ENCODE peak calls at places on chromosomes 3 and 15, in ten cellular contexts. F, U, R, J, G, P, B, D, Q and O are unnamed samples.

GRCh38 chr3:43153189-43154083 is 47.6 kb upstream of the POMGNT2 start:
- DNase-seq in F (peak), U (no peak), R (no peak), J (no peak), G (no peak), P (peak), B (peak), D (no peak), Q (peak), O (no peak)

GRCh38 chr15:85306946-85307686 is 73.3 kb upstream of the AKAP13 start:
- DNase-seq in F (no peak), U (no peak), R (no peak), J (no peak), G (no peak), P (no peak), B (no peak), D (no peak), Q (peak), O (no peak)

GRCh38 chr3:40546811-40547210 is 22.1 kb downstream of the ZNF621 start:
- DNase-seq in F (no peak), U (no peak), R (no peak), J (no peak), G (no peak), P (no peak), B (peak), D (no peak), Q (no peak), O (no peak)

GRCh38 chr3:156142649-156143048 is 22.3 kb downstream of the KCNAB1 start:
- DNase-seq in F (no peak), U (no peak), R (no peak), J (no peak), G (no peak), P (no peak), B (no peak), D (no peak), Q (no peak), O (no peak)

GRCh38 chr3:179672918-179673317 is 20.1 kb downstream of the USP13 start:
- DNase-seq in F (no peak), U (no peak), R (no peak), J (no peak), G (no peak), P (no peak), B (no peak), D (no peak), Q (peak), O (no peak)

GRCh38 chr3:136385457-136385856 is 135.3 kb downstream of the PCCB start:
- DNase-seq in F (no peak), U (no peak), R (no peak), J (peak), G (no peak), P (no peak), B (no peak), D (no peak), Q (no peak), O (no peak)

GRCh38 chr3:189626286-189626685 is 4.9 kb upstream of the TP63 start:
- DNase-seq in F (no peak), U (no peak), R (no peak), J (no peak), G (no peak), P (no peak), B (no peak), D (no peak), Q (no peak), O (no peak)

GRCh38 chr15:51874751-51875644 is 45.5 kb downstream of the TMOD3 start:
- DNase-seq in F (no peak), U (no peak), R (no peak), J (no peak), G (no peak), P (no peak), B (no peak), D (no peak), Q (no peak), O (no peak)

GRCh38 chr15:89460048-89460447 is 36.3 kb downstream of the RHCG start:
- DNase-seq in F (no peak), U (no peak), R (no peak), J (no peak), G (no peak), P (no peak), B (no peak), D (no peak), Q (no peak), O (no peak)

GRCh38 chr3:51173518-51174271 is 211.4 kb upstream of the MANF start:
- DNase-seq in F (no peak), U (no peak), R (no peak), J (no peak), G (no peak), P (no peak), B (no peak), D (no peak), Q (no peak), O (no peak)

GRCh38 chr3:45123841-45124269 is 22.3 kb downstream of the CDCP1 start:
- DNase-seq in F (no peak), U (no peak), R (no peak), J (no peak), G (no peak), P (no peak), B (no peak), D (no peak), Q (no peak), O (no peak)

GRCh38 chr3:43995929-43996378 is 245.7 kb upstream of the TOPAZ1 start:
- DNase-seq in F (no peak), U (peak), R (no peak), J (peak), G (no peak), P (no peak), B (no peak), D (no peak), Q (peak), O (peak)

GRCh38 chr3:123447749-123448502 is 964 bp downstream of the ADCY5 start:
- DNase-seq in F (no peak), U (peak), R (no peak), J (peak), G (no peak), P (no peak), B (peak), D (no peak), Q (no peak), O (peak)

GRCh38 chr3:171018151-171018935 is 8.2 kb downstream of the SLC2A2 start:
- DNase-seq in F (no peak), U (no peak), R (no peak), J (no peak), G (no peak), P (no peak), B (no peak), D (no peak), Q (no peak), O (peak)

GRCh38 chr3:155741598-155741997 is 3.3 kb downstream of the PLCH1 start:
- DNase-seq in F (no peak), U (no peak), R (no peak), J (no peak), G (no peak), P (no peak), B (no peak), D (no peak), Q (no peak), O (no peak)

DNA sequence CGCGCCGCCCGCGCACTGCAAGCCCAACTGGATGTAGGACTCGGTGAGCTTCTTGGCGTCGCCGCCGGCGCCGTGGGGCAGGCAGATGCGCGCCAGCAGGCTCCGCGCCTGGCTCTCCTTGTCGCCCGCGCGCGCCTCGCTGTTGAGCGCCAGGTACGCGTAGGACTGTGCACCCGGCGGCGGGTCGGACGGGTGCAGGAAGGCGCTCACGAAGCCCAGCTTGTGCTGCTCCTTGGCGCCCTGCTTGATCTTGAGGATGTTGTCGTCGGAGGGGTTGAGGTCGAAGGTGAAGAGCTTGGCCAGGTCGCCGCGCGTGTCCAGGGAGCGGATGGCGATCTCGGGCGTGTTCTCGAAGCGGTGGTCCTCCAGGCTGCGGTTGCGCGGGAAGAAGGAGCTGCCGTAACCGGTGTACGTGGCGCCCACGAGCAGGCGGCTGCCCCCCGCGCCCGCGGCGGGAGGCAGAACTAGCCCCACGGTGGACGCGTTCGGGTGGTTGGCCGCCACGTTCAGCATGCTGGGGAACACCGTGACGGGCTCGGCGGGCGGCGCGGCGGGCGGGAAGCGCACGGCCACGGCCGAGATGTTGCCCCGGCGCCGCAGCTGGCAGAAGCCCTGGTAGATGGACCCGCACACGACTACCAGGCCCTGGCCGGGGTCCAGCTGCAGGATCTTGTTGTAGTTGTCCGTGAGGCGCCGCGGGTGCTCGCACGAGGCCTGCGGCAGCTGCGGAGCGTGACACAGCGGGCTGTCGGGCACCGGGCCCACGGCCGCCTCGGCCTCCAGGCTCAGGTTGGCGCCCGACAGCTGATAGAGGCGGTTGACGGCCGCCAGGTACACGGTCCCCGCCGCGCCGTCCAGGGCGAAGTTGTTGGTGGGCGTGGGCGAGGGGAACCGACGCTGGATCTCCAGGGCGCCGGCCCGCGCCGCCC is 619 bp downstream of the PLXND1 start:
- DNase-seq in F (no peak), U (peak), R (no peak), J (peak), G (no peak), P (peak), B (peak), D (no peak), Q (peak), O (peak)
- TF ChIP-seq CTCF in F (no peak), U (no peak), R (no peak), J (no peak), G (no peak), P (no peak), B (no peak), D (no peak), Q (no peak), O (no peak)

GRCh38 chr15:37105795-37106333 is 5.5 kb upstream of the MEIS2 start:
- DNase-seq in F (no peak), U (no peak), R (no peak), J (no peak), G (no peak), P (no peak), B (no peak), D (no peak), Q (no peak), O (no peak)

GRCh38 chr15:37104413-37105392 is 4.4 kb upstream of the MEIS2 start:
- DNase-seq in F (no peak), U (no peak), R (no peak), J (no peak), G (no peak), P (no peak), B (no peak), D (no peak), Q (no peak), O (no peak)

GRCh38 chr15:37107071-37107753 is 6.9 kb upstream of the MEIS2 start:
- DNase-seq in F (no peak), U (no peak), R (no peak), J (no peak), G (no peak), P (no peak), B (no peak), D (no peak), Q (no peak), O (no peak)

GRCh38 chr15:37107754-37108724 is 7.7 kb upstream of the MEIS2 start:
- DNase-seq in F (no peak), U (no peak), R (no peak), J (no peak), G (no peak), P (no peak), B (no peak), D (no peak), Q (no peak), O (no peak)

GRCh38 chr15:37106490-37107001 is 6.2 kb upstream of the MEIS2 start:
- DNase-seq in F (no peak), U (no peak), R (no peak), J (no peak), G (no peak), P (peak), B (peak), D (no peak), Q (no peak), O (peak)
- TF ChIP-seq CTCF in F (no peak), U (peak), R (no peak), J (peak), G (peak), P (no peak), B (peak), D (no peak), Q (no peak), O (peak)

DNA sequence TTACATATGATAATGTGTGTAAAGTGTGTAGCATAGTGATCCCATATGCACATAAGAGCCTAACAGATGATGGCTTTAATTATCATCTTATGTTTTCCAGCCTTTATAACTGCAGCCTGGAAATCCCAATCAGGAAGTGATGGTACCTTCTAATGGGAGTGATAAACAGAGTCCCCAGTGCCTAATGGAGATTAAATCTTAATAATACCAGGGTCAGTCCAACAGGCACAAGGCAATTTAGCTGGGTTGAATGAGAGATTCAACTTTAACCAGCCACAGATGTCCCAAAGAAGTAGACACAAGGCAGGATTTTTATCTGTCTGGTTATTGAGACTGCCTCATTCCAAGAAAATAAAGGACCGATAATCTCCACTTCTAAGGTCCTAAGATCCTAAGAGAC is 12.0 kb downstream of the ADAMTS9 start:
- DNase-seq in F (no peak), U (no peak), R (no peak), J (no peak), G (no peak), P (no peak), B (no peak), D (no peak), Q (no peak), O (no peak)
- TF ChIP-seq CTCF in F (no peak), U (no peak), R (no peak), J (no peak), G (no peak), P (no peak), B (no peak), D (no peak), Q (no peak), O (no peak)

GRCh38 chr3:97968376-97968775 is 3.9 kb downstream of the RIOX2 start:
- DNase-seq in F (no peak), U (no peak), R (no peak), J (no peak), G (no peak), P (no peak), B (no peak), D (no peak), Q (no peak), O (peak)

GRCh38 chr3:97970929-97971460 is 1.2 kb downstream of the RIOX2 start:
- DNase-seq in F (no peak), U (no peak), R (no peak), J (peak), G (no peak), P (no peak), B (no peak), D (no peak), Q (no peak), O (no peak)

GRCh38 chr3:97970131-97970530 is 2.1 kb downstream of the RIOX2 start:
- DNase-seq in F (no peak), U (no peak), R (no peak), J (no peak), G (no peak), P (no peak), B (no peak), D (no peak), Q (no peak), O (no peak)

GRCh38 chr3:97969541-97969940 is 2.7 kb downstream of the RIOX2 start:
- DNase-seq in F (no peak), U (no peak), R (no peak), J (no peak), G (no peak), P (no peak), B (no peak), D (no peak), Q (no peak), O (no peak)

GRCh38 chr3:97967966-97968365 is 4.3 kb downstream of the RIOX2 start:
- DNase-seq in F (no peak), U (no peak), R (no peak), J (no peak), G (no peak), P (no peak), B (no peak), D (no peak), Q (no peak), O (no peak)
- TF ChIP-seq CTCF in F (no peak), U (no peak), R (no peak), J (no peak), G (peak), P (no peak), B (no peak), D (no peak), Q (no peak), O (no peak)

GRCh38 chr3:14784087-14784596 is 34.6 kb upstream of the FGD5 start:
- DNase-seq in F (peak), U (no peak), R (peak), J (no peak), G (no peak), P (no peak), B (no peak), D (no peak), Q (no peak), O (no peak)

GRCh38 chr3:14783480-14784086 is 35.2 kb upstream of the FGD5 start:
- DNase-seq in F (peak), U (no peak), R (no peak), J (no peak), G (no peak), P (no peak), B (no peak), D (no peak), Q (no peak), O (no peak)

GRCh38 chr3:14779069-14779685 is 39.6 kb upstream of the FGD5 start:
- DNase-seq in F (no peak), U (no peak), R (no peak), J (no peak), G (no peak), P (no peak), B (no peak), D (no peak), Q (no peak), O (no peak)

GRCh38 chr3:14785207-14786155 is 33.3 kb upstream of the FGD5 start:
- DNase-seq in F (peak), U (no peak), R (peak), J (no peak), G (no peak), P (no peak), B (no peak), D (no peak), Q (no peak), O (no peak)

GRCh38 chr3:14780927-14781507 is 37.7 kb upstream of the FGD5 start:
- DNase-seq in F (peak), U (peak), R (peak), J (peak), G (peak), P (peak), B (peak), D (no peak), Q (peak), O (peak)
- TF ChIP-seq CTCF in F (no peak), U (peak), R (no peak), J (peak), G (peak), P (peak), B (peak), D (no peak), Q (peak), O (peak)

GRCh38 chr3:122101646-122102045 is 46.5 kb downstream of the CD86 start:
- DNase-seq in F (no peak), U (peak), R (no peak), J (peak), G (peak), P (no peak), B (no peak), D (no peak), Q (no peak), O (peak)
- TF ChIP-seq CTCF in F (no peak), U (peak), R (peak), J (peak), G (peak), P (no peak), B (no peak), D (peak), Q (no peak), O (peak)

DNA sequence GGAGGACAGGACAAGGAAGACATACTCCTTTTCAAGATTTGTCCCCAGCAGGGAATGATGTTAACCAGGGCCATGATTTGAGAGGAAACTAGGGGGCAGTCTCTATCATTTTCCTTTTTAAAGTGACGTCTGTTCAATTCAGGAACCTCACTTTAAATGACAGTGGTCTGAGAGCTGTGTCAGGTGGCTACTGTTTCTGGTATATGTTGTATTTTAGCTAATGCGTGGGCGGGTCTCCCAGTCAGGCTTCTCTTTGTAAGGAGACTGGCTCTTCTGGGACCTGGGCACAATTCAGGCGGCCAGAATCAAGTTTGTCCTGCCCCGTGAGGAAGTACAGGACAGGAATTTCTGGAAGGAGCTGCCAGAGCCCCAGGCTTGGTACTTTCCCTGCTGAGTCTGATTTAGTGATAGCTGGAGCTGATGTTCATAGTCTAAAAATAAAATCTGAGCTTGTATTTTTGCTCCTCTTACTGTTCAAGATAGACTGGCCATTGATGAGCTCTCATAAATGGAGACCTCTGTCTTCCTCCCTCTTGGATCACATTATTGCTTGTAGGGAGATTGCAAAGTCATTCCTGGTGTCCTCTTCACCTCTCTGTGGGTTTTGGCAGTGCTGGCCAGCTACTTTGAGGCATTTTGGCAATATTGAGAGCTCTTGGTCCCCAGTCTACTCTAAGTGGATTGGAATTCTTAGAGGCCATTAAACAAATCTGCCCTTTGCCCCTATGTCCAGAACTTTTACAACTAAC is 25.6 kb downstream of the SQOR start:
- DNase-seq in F (no peak), U (no peak), R (no peak), J (peak), G (no peak), P (no peak), B (no peak), D (peak), Q (no peak), O (no peak)
- TF ChIP-seq CTCF in F (no peak), U (no peak), R (no peak), J (no peak), G (no peak), P (no peak), B (no peak), D (no peak), Q (no peak), O (no peak)

GRCh38 chr15:76176059-76176458 is 116.3 kb downstream of the TMEM266 start:
- DNase-seq in F (no peak), U (no peak), R (no peak), J (no peak), G (no peak), P (no peak), B (no peak), D (no peak), Q (no peak), O (no peak)
- TF ChIP-seq CTCF in F (no peak), U (no peak), R (no peak), J (no peak), G (no peak), P (no peak), B (no peak), D (no peak), Q (no peak), O (no peak)

GRCh38 chr3:65666426-65667091 is 372.2 kb downstream of the MAGI1 start:
- DNase-seq in F (no peak), U (no peak), R (no peak), J (no peak), G (no peak), P (no peak), B (no peak), D (no peak), Q (no peak), O (no peak)
- TF ChIP-seq CTCF in F (no peak), U (no peak), R (no peak), J (no peak), G (no peak), P (no peak), B (no peak), D (no peak), Q (no peak), O (no peak)